ENCODE peak calls at places on chromosomes 1 and 21, in four cellular contexts. Z is A549, O is HepG2, D is GM12878. N is an unnamed sample.

GRCh38 chr1:95071539-95071938 is 1.2 kb downstream of the ALG14 start:
- DNase-seq in O (no peak), Z (no peak), D (no peak), N (no peak)

GRCh38 chr1:87402192-87403046 is 73.7 kb downstream of the LMO4 start:
- DNase-seq in D (no peak), O (no peak), Z (no peak), N (no peak)

GRCh38 chr1:24222778-24223177 is 35.7 kb upstream of the IFNLR1 start:
- DNase-seq in D (no peak), O (no peak), Z (no peak), N (no peak)

GRCh38 chr1:185448591-185449186 is 131.6 kb upstream of the IVNS1ABP start:
- DNase-seq in D (no peak), O (no peak), Z (no peak), N (no peak)

GRCh38 chr1:94012686-94013330 is 103.6 kb upstream of the GCLM start:
- DNase-seq in D (no peak), O (no peak), Z (no peak), N (no peak)

GRCh38 chr1:239909894-239910293 is 181.8 kb upstream of the FMN2 start:
- DNase-seq in Z (no peak), D (no peak), O (no peak), N (no peak)

GRCh38 chr1:201933840-201934430 is 12.4 kb downstream of the LMOD1 start:
- DNase-seq in D (no peak), Z (no peak), O (peak), N (no peak)

GRCh38 chr1:78101514-78101913 is 55.7 kb downstream of the GIPC2 start:
- DNase-seq in O (peak), Z (peak), D (no peak), N (no peak)

GRCh38 chr1:174036798-174037197 is 14.6 kb upstream of the RC3H1 start:
- DNase-seq in O (no peak), Z (no peak), D (no peak), N (no peak)

GRCh38 chr1:183881387-183882084 is 76.6 kb downstream of the RGL1 start:
- DNase-seq in O (peak), Z (peak), D (no peak), N (no peak)

GRCh38 chr21:44263221-44263671 is 1.5 kb upstream of the DNMT3L start:
- DNase-seq in D (no peak), Z (no peak), O (no peak), N (no peak)

GRCh38 chr1:160120797-160121196 is 5.2 kb downstream of the ATP1A2 start:
- DNase-seq in D (no peak), Z (no peak), O (no peak), N (no peak)

GRCh38 chr1:203028067-203028783 is 1.9 kb downstream of the PPFIA4 start:
- DNase-seq in Z (no peak), D (no peak), O (no peak), N (no peak)

GRCh38 chr1:29195875-29196274 is 14.2 kb upstream of the SRSF4 start:
- DNase-seq in O (no peak), Z (no peak), D (no peak), N (no peak)

GRCh38 chr1:150012611-150013010 is 2.1 kb upstream of the OTUD7B start:
- DNase-seq in Z (no peak), O (no peak), D (no peak), N (no peak)

GRCh38 chr1:162314226-162314625 is 62.4 kb downstream of the SPATA46 start:
- DNase-seq in D (no peak), O (no peak), Z (no peak), N (no peak)

GRCh38 chr21:42555756-42556438 is 42.2 kb downstream of the SLC37A1 start:
- DNase-seq in D (no peak), O (no peak), Z (no peak), N (no peak)

GRCh38 chr1:232970508-232970907 is 20.1 kb downstream of the NTPCR start:
- DNase-seq in O (no peak), D (no peak), Z (no peak), N (no peak)

GRCh38 chr1:8663915-8664331 is 153.5 kb downstream of the RERE start:
- DNase-seq in D (no peak), Z (no peak), O (peak), N (no peak)

GRCh38 chr1:161193561-161194235 is 5.2 kb downstream of the ADAMTS4 start:
- DNase-seq in O (no peak), D (no peak), Z (no peak), N (no peak)

GRCh38 chr1:165871311-165872067 is 44.1 kb downstream of the UCK2 start:
- DNase-seq in D (peak), O (peak), Z (peak), N (no peak)
- TF ChIP-seq PBX3 in D (no peak), O (no peak), Z (no peak), N (no peak)

DNA sequence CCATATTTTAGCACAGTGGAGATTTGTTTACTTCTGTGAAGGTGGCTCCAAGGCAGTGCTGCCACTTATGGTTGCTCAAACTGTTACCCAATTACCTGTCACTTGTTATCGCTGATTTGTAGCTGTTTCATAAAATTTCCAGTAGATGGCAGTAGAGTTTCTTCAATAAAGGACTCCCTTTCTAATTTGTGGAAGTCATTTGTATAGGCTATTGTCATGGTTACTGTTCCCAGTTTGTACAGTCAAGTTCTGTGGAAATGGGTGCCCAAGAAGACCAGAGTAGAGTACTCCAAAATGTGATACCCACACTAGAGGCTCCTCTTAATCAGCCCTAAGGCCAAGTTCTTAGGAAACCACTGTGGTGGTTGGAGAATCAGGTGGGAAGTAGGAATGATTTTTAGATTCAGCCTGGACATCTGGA is 186.1 kb downstream of the CLEC20A start:
- DNase-seq in O (peak), Z (peak), D (peak), N (peak)
- TF ChIP-seq PBX3 in O (no peak), Z (no peak), D (no peak), N (no peak)

GRCh38 chr1:230047114-230047865 is 19.7 kb upstream of the GALNT2 start:
- DNase-seq in Z (peak), D (no peak), O (no peak), N (no peak)
- TF ChIP-seq PBX3 in Z (no peak), D (no peak), O (no peak), N (no peak)

GRCh38 chr1:214603819-214604252 is 841 bp downstream of the CENPF start:
- DNase-seq in Z (no peak), O (no peak), D (no peak), N (peak)
- TF ChIP-seq PBX3 in Z (no peak), O (no peak), D (no peak), N (no peak)

GRCh38 chr1:27539901-27540861 is 50.2 kb upstream of the WASF2 start:
- DNase-seq in O (no peak), Z (peak), D (no peak), N (no peak)

GRCh38 chr1:27535386-27535785 is 45.4 kb upstream of the WASF2 start:
- DNase-seq in Z (no peak), O (no peak), D (no peak), N (no peak)

GRCh38 chr1:27536004-27536757 is 46.2 kb upstream of the WASF2 start:
- DNase-seq in Z (no peak), D (no peak), O (no peak), N (peak)

GRCh38 chr1:27536767-27537166 is 46.8 kb upstream of the WASF2 start:
- DNase-seq in O (no peak), Z (peak), D (no peak), N (peak)

GRCh38 chr1:27538793-27539192 is 48.8 kb upstream of the WASF2 start:
- DNase-seq in D (no peak), O (no peak), Z (peak), N (no peak)
- TF ChIP-seq PBX3 in D (no peak), O (no peak), Z (no peak), N (peak)

GRCh38 chr1:119293777-119294176 is 74.8 kb upstream of the HAO2 start:
- DNase-seq in Z (no peak), O (no peak), D (no peak), N (no peak)
- TF ChIP-seq PBX3 in Z (no peak), O (no peak), D (no peak), N (no peak)

GRCh38 chr1:26771643-26772321 is 16.0 kb upstream of the PIGV start:
- DNase-seq in O (peak), Z (peak), D (no peak), N (no peak)

GRCh38 chr1:26772687-26773086 is 15.1 kb upstream of the PIGV start:
- DNase-seq in O (no peak), Z (peak), D (no peak), N (no peak)

GRCh38 chr1:26767714-26768113 is 20.0 kb upstream of the PIGV start:
- DNase-seq in O (no peak), Z (no peak), D (no peak), N (no peak)

GRCh38 chr1:26771285-26771642 is 16.5 kb upstream of the PIGV start:
- DNase-seq in O (no peak), D (no peak), Z (no peak), N (no peak)

GRCh38 chr1:26768755-26769154 is 19.0 kb upstream of the PIGV start:
- DNase-seq in Z (no peak), O (no peak), D (no peak), N (no peak)
- TF ChIP-seq PBX3 in Z (no peak), O (no peak), D (no peak), N (peak)

GRCh38 chr21:32867587-32867986 is 96.0 kb upstream of the PAXBP1 start:
- DNase-seq in D (no peak), O (no peak), Z (no peak), N (no peak)
- TF ChIP-seq PBX3 in D (no peak), O (no peak), Z (no peak), N (no peak)